ENCODE peak calls at places on chromosomes 2 and 18, in nine cellular contexts. S, X, Q, V, C, Z, J, G and W are unnamed samples.

GRCh38 chr2:211854832-211855231 is 683.8 kb downstream of the ERBB4 start:
- DNase-seq in X (no peak), C (no peak), S (no peak), Q (no peak), J (no peak), V (no peak), Z (no peak), G (no peak), W (no peak)

GRCh38 chr2:200376422-200377142 is 70.1 kb downstream of the SPATS2L start:
- DNase-seq in Q (no peak), X (no peak), J (peak), S (peak), Z (no peak), C (no peak), G (no peak), V (no peak), W (no peak)

GRCh38 chr18:45291616-45292612 is 323.4 kb upstream of the SLC14A2 start:
- DNase-seq in C (no peak), S (no peak), Z (no peak), V (peak), Q (no peak), G (no peak), J (no peak), X (peak), W (no peak)

GRCh38 chr2:97706112-97706511 is 7.3 kb upstream of the ZAP70 start:
- DNase-seq in S (no peak), Z (no peak), J (no peak), G (no peak), X (no peak), Q (no peak), C (no peak), V (no peak), W (no peak)

GRCh38 chr2:63580651-63581050 is 7.6 kb downstream of the WDPCP start:
- DNase-seq in Z (no peak), C (no peak), S (no peak), Q (no peak), J (no peak), V (no peak), G (no peak), X (no peak), W (no peak)

GRCh38 chr2:23414876-23415275 is 29.9 kb downstream of the KLHL29 start:
- DNase-seq in X (no peak), J (no peak), Z (no peak), V (no peak), S (no peak), C (no peak), G (peak), Q (peak), W (no peak)

GRCh38 chr2:44168684-44169154 is at the start of gene PPM1B:
- DNase-seq in Z (peak), V (no peak), Q (peak), G (no peak), C (no peak), J (no peak), S (peak), X (no peak), W (peak)

GRCh38 chr2:60468390-60469085 is 84.9 kb downstream of the BCL11A start:
- DNase-seq in G (peak), J (no peak), S (no peak), C (no peak), V (peak), Q (no peak), X (no peak), Z (no peak), W (no peak)

GRCh38 chr2:160039166-160039903 is 23.1 kb downstream of the PLA2R1 start:
- DNase-seq in X (peak), C (no peak), J (no peak), G (peak), Q (no peak), Z (no peak), V (peak), S (no peak), W (no peak)

GRCh38 chr2:167196461-167197252 is 308.4 kb downstream of the XIRP2 start:
- DNase-seq in G (peak), C (no peak), Z (no peak), X (peak), S (peak), V (peak), Q (no peak), J (no peak), W (no peak)

GRCh38 chr2:218717262-218717661 is 6.6 kb downstream of the TTLL4 start:
- DNase-seq in G (peak), Z (no peak), J (peak), Q (no peak), S (no peak), C (no peak), X (no peak), V (peak), W (no peak)

GRCh38 chr2:239277401-239278085 is 123.3 kb downstream of the HDAC4 start:
- DNase-seq in Q (no peak), C (no peak), G (no peak), J (no peak), V (no peak), X (no peak), S (no peak), Z (no peak), W (no peak)

GRCh38 chr2:238274152-238274865 is 14.1 kb downstream of the PER2 start:
- DNase-seq in C (no peak), G (no peak), Z (no peak), S (peak), X (no peak), J (no peak), V (no peak), Q (no peak), W (no peak)

GRCh38 chr2:42722328-42723190 is 41.4 kb downstream of the OXER1 start:
- DNase-seq in Q (no peak), J (peak), S (peak), C (peak), V (peak), X (peak), G (peak), Z (no peak), W (no peak)

GRCh38 chr2:101309211-101309700 is 755 bp upstream of the RNF149 start:
- DNase-seq in J (no peak), Z (no peak), C (peak), G (no peak), V (no peak), X (no peak), S (no peak), Q (no peak), W (no peak)

GRCh38 chr2:47904903-47905453 is 1.3 kb downstream of the FBXO11 start:
- DNase-seq in C (no peak), S (peak), Q (peak), J (no peak), V (peak), X (no peak), Z (peak), G (peak), W (peak)

GRCh38 chr2:8680931-8681760 is 710 bp upstream of the ID2 start:
- DNase-seq in Q (peak), G (peak), J (no peak), V (peak), X (no peak), Z (peak), C (peak), S (peak), W (peak)

GRCh38 chr2:236673823-236674185 is 104.2 kb downstream of the ACKR3 start:
- DNase-seq in Q (no peak), S (no peak), X (no peak), C (no peak), J (peak), Z (no peak), V (no peak), G (no peak), W (no peak)

GRCh38 chr18:79625195-79625923 is 54.2 kb upstream of the CTDP1 start:
- DNase-seq in G (no peak), Z (no peak), S (no peak), X (no peak), Q (no peak), C (peak), V (no peak), J (no peak), W (no peak)

GRCh38 chr2:221370942-221371221 is 201.2 kb downstream of the EPHA4 start:
- DNase-seq in X (no peak), J (no peak), G (no peak), Q (no peak), Z (no peak), V (no peak), C (no peak), S (no peak), W (no peak)

GRCh38 chr2:19367346-19367745 is 8.9 kb upstream of the OSR1 start:
- DNase-seq in Z (no peak), S (no peak), Q (no peak), J (no peak), X (no peak), G (no peak), V (peak), C (no peak), W (no peak)

GRCh38 chr2:152847067-152847466 is 128.6 kb downstream of the ARL6IP6 start:
- DNase-seq in X (no peak), S (no peak), J (no peak), C (no peak), Z (no peak), G (peak), V (peak), Q (no peak), W (no peak)

GRCh38 chr2:178018141-178018540 is 54.4 kb downstream of the PDE11A start:
- DNase-seq in X (no peak), C (no peak), Z (no peak), Q (no peak), G (no peak), J (no peak), V (no peak), S (no peak), W (no peak)

GRCh38 chr2:36672199-36672598 is 24.3 kb upstream of the VIT start:
- DNase-seq in X (peak), J (peak), G (peak), S (no peak), Q (no peak), C (peak), V (peak), Z (no peak), W (no peak)

GRCh38 chr2:150168596-150168995 is 318.9 kb downstream of the RND3 start:
- DNase-seq in X (no peak), J (no peak), C (no peak), G (no peak), Z (no peak), V (peak), S (no peak), Q (no peak), W (no peak)

GRCh38 chr2:101430161-101430560 is 42.9 kb upstream of the CREG2 start:
- DNase-seq in J (no peak), Q (no peak), G (peak), C (no peak), X (no peak), Z (no peak), S (no peak), V (no peak), W (no peak)

GRCh38 chr2:168375195-168375798 is 80.8 kb upstream of the CERS6 start:
- DNase-seq in C (no peak), G (no peak), Q (no peak), V (peak), J (no peak), S (no peak), Z (no peak), X (no peak), W (no peak)

GRCh38 chr2:128373346-128374000 is 54.8 kb upstream of the HS6ST1 start:
- DNase-seq in C (no peak), Z (no peak), J (no peak), Q (peak), S (no peak), V (no peak), X (no peak), G (no peak), W (no peak)

GRCh38 chr2:174610243-174610995 is 12.8 kb upstream of the WIPF1 start:
- DNase-seq in J (no peak), Z (no peak), X (no peak), G (no peak), Q (no peak), S (no peak), C (no peak), V (no peak), W (no peak)

GRCh38 chr2:26521054-26521912 is 43.4 kb upstream of the OTOF start:
- DNase-seq in J (no peak), X (no peak), V (peak), G (peak), S (peak), Z (no peak), C (no peak), Q (peak), W (no peak)